ENCODE peak calls at places on chromosome X, in six cellular contexts. S is NCI-H345, P is bronchial epithelial cell, Z is stomach, D is NB4, U is ELR. J is an unnamed sample.

GRCh38 chrX:41596586-41596985 is 92.2 kb upstream of the GPR34 start:
- DNase-seq in P (peak; percentile 11), D (no peak), S (no peak), U (peak; percentile 8), Z (no peak), J (no peak)

GRCh38 chrX:82711432-82711831 is 796.7 kb upstream of the POU3F4 start:
- DNase-seq in Z (no peak), S (no peak), D (no peak), U (no peak), P (peak; percentile 5), J (no peak)

GRCh38 chrX:109830704-109831206 is 97.7 kb upstream of the ACSL4 start:
- DNase-seq in U (peak; percentile 40), Z (no peak), D (peak; percentile 72), S (no peak), P (peak; percentile 35), J (no peak)

GRCh38 chrX:96430756-96431455 is 253.7 kb upstream of the DIAPH2 start:
- DNase-seq in D (no peak), Z (no peak), S (no peak), P (no peak), U (no peak), J (no peak)

GRCh38 chrX:70834587-70834986 is 73.9 kb downstream of the TEX11 start:
- DNase-seq in P (no peak), S (no peak), U (no peak), Z (no peak), D (no peak), J (no peak)

GRCh38 chrX:33273521-33273920 is 62.2 kb upstream of the DMD start:
- DNase-seq in S (no peak), P (peak; percentile 64), D (no peak), Z (no peak), U (no peak), J (no peak)

GRCh38 chrX:72316408-72317079 is 10.8 kb upstream of the CITED1 start:
- DNase-seq in P (no peak), D (no peak), Z (no peak), U (no peak), S (no peak), J (no peak)

GRCh38 chrX:25523574-25523973 is 507.8 kb upstream of the ARX start:
- DNase-seq in P (peak; percentile 20), Z (no peak), U (peak; percentile 0), S (peak; percentile 56), D (peak; percentile 47), J (no peak)

GRCh38 chrX:78105944-78106650 is 2.0 kb downstream of the PGK1 start:
- DNase-seq in S (no peak), D (peak; percentile 52), P (no peak), Z (no peak), U (no peak), J (no peak)

GRCh38 chrX:2495595-2495994 is 5.2 kb downstream of the DHRSX start:
- DNase-seq in P (no peak), U (no peak), S (no peak), Z (peak; percentile 20), D (no peak), J (no peak)

GRCh38 chrX:40663880-40664630 is 16.7 kb upstream of the CXorf38 start:
- DNase-seq in S (no peak), P (no peak), U (peak; percentile 19), Z (no peak), D (no peak), J (no peak)

GRCh38 chrX:108032944-108033343 is 11.9 kb upstream of the VSIG1 start:
- DNase-seq in D (no peak), Z (peak; percentile 74), U (no peak), P (no peak), S (no peak), J (no peak)

GRCh38 chrX:47513697-47514085 is 30.7 kb upstream of the ZNF41 start:
- DNase-seq in S (no peak), P (no peak), U (peak; percentile 51), D (no peak), Z (no peak), J (no peak)

GRCh38 chrX:34382416-34382815 is 250.3 kb upstream of the FAM47A start:
- DNase-seq in U (no peak), D (no peak), P (no peak), S (no peak), Z (no peak), J (no peak)

GRCh38 chrX:16386126-16386525 is 218.8 kb downstream of the MAGEB17 start:
- DNase-seq in D (no peak), S (no peak), U (no peak), P (no peak), Z (no peak), J (no peak)

GRCh38 chrX:124388562-124388961 is 42.2 kb downstream of the SH2D1A start:
- DNase-seq in D (peak; percentile 67), P (peak; percentile 34), S (peak; percentile 30), U (peak; percentile 39), Z (peak; percentile 55), J (peak; percentile 26)

GRCh38 chrX:71941771-71942170 is 31.1 kb downstream of the NHSL2 start:
- DNase-seq in P (peak; percentile 10), S (no peak), Z (no peak), D (no peak), U (peak; percentile 58), J (no peak)